ENCODE peak calls at places on chromosome 5, in nine cellular contexts. R is LNCaP clone FGC; Q is uterus; I is caudate nucleus; N is mucosa of descending colon; L is HTR-8/SVneo; P is GM13977; K is stimulated activated CD4-positive, alpha-beta T cell treated with anti-CD3 and anti-CD28 coated beads, TNF-alpha, amount 100 ng/mL, for 4 hours; G is kidney epithelial cell. E is an unnamed sample.

GRCh38 chr5:120314201-120314600 is 149.9 kb upstream of the PRR16 start:
- DNase-seq in R (no peak), Q (no peak), I (no peak), N (no peak), L (no peak), P (no peak), K (no peak), G (no peak), E (no peak)

GRCh38 chr5:56506586-56506985 is 273.5 kb upstream of the ANKRD55 start:
- DNase-seq in R (no peak), Q (no peak), I (no peak), N (no peak), L (peak; percentile 56), P (no peak), K (no peak), G (no peak), E (no peak)

GRCh38 chr5:7881816-7882215 is 12.9 kb downstream of the MTRR start:
- DNase-seq in R (no peak), Q (no peak), I (peak; percentile 32), N (no peak), L (no peak), P (no peak), K (no peak), G (no peak), E (no peak)

GRCh38 chr5:40981420-40981819 is 72.1 kb downstream of the C7 start:
- DNase-seq in R (no peak), Q (no peak), I (no peak), N (no peak), L (no peak), P (no peak), K (no peak), G (no peak), E (no peak)

GRCh38 chr5:114360816-114361723 is 800 bp upstream of the KCNN2 start:
- DNase-seq in R (no peak), Q (peak; percentile 16), I (peak; percentile 49), N (peak; percentile 47), L (peak; percentile 4), P (peak; percentile 82), K (no peak), G (no peak), E (no peak)

GRCh38 chr5:179805529-179806249 is 977 bp downstream of the MGAT4B start:
- DNase-seq in R (no peak), Q (no peak), I (no peak), N (peak; percentile 80), L (no peak), P (peak; percentile 88), K (no peak), G (no peak), E (no peak)

GRCh38 chr5:66596791-66597757 is 881 bp downstream of the MAST4 start:
- DNase-seq in R (peak; percentile 40), Q (peak; percentile 25), I (no peak), N (peak; percentile 53), L (peak; percentile 8), P (peak; percentile 41), K (peak; percentile 3), G (no peak), E (peak; percentile 37)

GRCh38 chr5:142900926-142901325 is 130.7 kb downstream of the ARHGAP26 start:
- DNase-seq in R (no peak), Q (no peak), I (no peak), N (no peak), L (peak; percentile 24), P (no peak), K (no peak), G (no peak), E (no peak)

GRCh38 chr5:33273985-33274384 is 166.8 kb upstream of the TARS1 start:
- DNase-seq in R (no peak), Q (no peak), I (no peak), N (no peak), L (no peak), P (no peak), K (no peak), G (no peak), E (no peak)

GRCh38 chr5:83608122-83608521 is 112.5 kb downstream of the HAPLN1 start:
- DNase-seq in R (peak; percentile 14), Q (no peak), I (peak; percentile 23), N (no peak), L (peak; percentile 23), P (peak; percentile 25), K (no peak), G (peak; percentile 10), E (peak; percentile 28)

GRCh38 chr5:173742432-173742816 is 126.0 kb upstream of the BOD1 start:
- DNase-seq in R (no peak), Q (no peak), I (no peak), N (no peak), L (no peak), P (peak; percentile 83), K (no peak), G (no peak), E (no peak)

GRCh38 chr5:6766558-6767191 is 53.4 kb downstream of the TENT4A start:
- DNase-seq in R (peak; percentile 83), Q (peak; percentile 48), I (peak; percentile 6), N (peak; percentile 93), L (peak; percentile 97), P (no peak), K (peak; percentile 10), G (peak; percentile 73), E (peak; percentile 94)

GRCh38 chr5:21212026-21212425 is 1224.0 kb upstream of the CDH18 start:
- DNase-seq in R (no peak), Q (no peak), I (no peak), N (no peak), L (no peak), P (no peak), K (no peak), G (no peak), E (no peak)

GRCh38 chr5:146336197-146336596 is 2.4 kb upstream of the POU4F3 start:
- DNase-seq in R (no peak), Q (no peak), I (no peak), N (no peak), L (no peak), P (no peak), K (no peak), G (no peak), E (no peak)

GRCh38 chr5:143078971-143079370 is 308.8 kb downstream of the ARHGAP26 start:
- DNase-seq in R (no peak), Q (no peak), I (no peak), N (no peak), L (no peak), P (no peak), K (no peak), G (no peak), E (no peak)

GRCh38 chr5:180816608-180817534 is 14.3 kb upstream of the MGAT1 start:
- DNase-seq in R (no peak), Q (peak; percentile 63), I (no peak), N (no peak), L (no peak), P (no peak), K (no peak), G (no peak), E (no peak)

E was measured in stomach.